ENCODE peak calls at places on chromosome 12, in five cellular contexts. C, N, M, R and Y are unnamed samples.

GRCh38 chr12:45284096-45284901 is 68.4 kb downstream of the ANO6 start:
- DNase-seq in C (no peak), N (no peak), M (no peak), R (no peak), Y (peak)

GRCh38 chr12:103494388-103494787 is 1.4 kb downstream of the C12orf42 start:
- DNase-seq in C (no peak), N (no peak), M (no peak), R (no peak), Y (no peak)

GRCh38 chr12:84807249-84807648 is 105.3 kb downstream of the SLC6A15 start:
- DNase-seq in C (no peak), N (no peak), M (no peak), R (no peak), Y (no peak)

GRCh38 chr12:56286044-56286830 is 13.9 kb downstream of the CS start:
- DNase-seq in C (no peak), N (no peak), M (no peak), R (no peak), Y (no peak)

GRCh38 chr12:121697093-121697698 is 15.4 kb upstream of the TMEM120B start:
- DNase-seq in C (no peak), N (peak), M (no peak), R (no peak), Y (peak)

GRCh38 chr12:128626808-128627320 is 196.9 kb downstream of the SLC15A4 start:
- DNase-seq in C (no peak), N (no peak), M (no peak), R (no peak), Y (no peak)

GRCh38 chr12:113727651-113728061 is 238.5 kb downstream of the RBM19 start:
- DNase-seq in C (no peak), N (no peak), M (no peak), R (no peak), Y (peak)

GRCh38 chr12:77734489-77734888 is 96.2 kb upstream of the NAV3 start:
- DNase-seq in C (no peak), N (no peak), M (no peak), R (no peak), Y (no peak)

GRCh38 chr12:30357712-30358111 is 338.0 kb downstream of the IPO8 start:
- DNase-seq in C (no peak), N (no peak), M (no peak), R (no peak), Y (no peak)

GRCh38 chr12:114981036-114981435 is 297.1 kb upstream of the TBX3 start:
- DNase-seq in C (no peak), N (no peak), M (no peak), R (no peak), Y (no peak)

GRCh38 chr12:38903596-38903995 is 1.8 kb downstream of the CPNE8 start:
- DNase-seq in C (no peak), N (no peak), M (no peak), R (no peak), Y (no peak)

GRCh38 chr12:38892976-38893375 is 12.4 kb downstream of the CPNE8 start:
- DNase-seq in C (no peak), N (no peak), M (no peak), R (no peak), Y (no peak)

GRCh38 chr12:38892090-38892786 is 13.2 kb downstream of the CPNE8 start:
- DNase-seq in C (no peak), N (no peak), M (no peak), R (no peak), Y (peak)

GRCh38 chr12:38895446-38895845 is 9.9 kb downstream of the CPNE8 start:
- DNase-seq in C (no peak), N (no peak), M (no peak), R (no peak), Y (no peak)

DNA sequence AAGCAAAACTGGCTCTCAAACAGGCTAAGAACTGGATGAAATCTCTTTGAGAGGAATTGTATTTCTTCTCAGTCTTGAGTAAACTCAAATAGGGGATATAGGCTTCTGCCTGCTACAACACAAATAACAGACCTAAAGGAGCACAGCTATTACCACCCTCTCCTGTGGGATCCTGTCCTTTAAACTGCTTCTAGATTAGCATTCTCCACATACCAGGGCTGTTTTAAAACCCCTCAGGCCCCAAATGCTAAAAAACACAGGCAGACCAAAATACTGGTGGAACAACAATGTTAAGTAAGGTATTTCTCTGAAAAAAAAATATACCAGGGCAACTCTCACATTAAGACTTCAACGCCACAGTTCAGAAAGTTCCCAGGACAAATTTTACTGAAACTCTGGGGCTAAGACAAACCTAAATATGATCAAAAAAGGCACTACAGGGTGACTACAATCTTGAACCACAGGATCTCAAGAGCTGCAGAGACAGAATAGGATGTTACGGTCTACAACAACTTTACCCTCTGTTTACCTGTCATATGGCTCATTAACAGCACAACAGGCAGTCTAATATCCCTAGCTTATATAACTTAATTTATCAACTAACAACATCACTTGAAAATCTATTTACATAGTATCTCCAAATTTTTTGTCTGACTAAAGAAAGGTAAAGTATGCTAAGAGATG is 7.2 kb downstream of the CPNE8 start:
- DNase-seq in C (no peak), N (no peak), M (no peak), R (peak), Y (no peak)
- TF ChIP-seq SUZ12 in C (no peak), N (no peak), M (no peak), R (no peak), Y (no peak)

GRCh38 chr12:67593041-67593870 is 55.3 kb upstream of the DYRK2 start:
- DNase-seq in C (no peak), N (no peak), M (no peak), R (no peak), Y (no peak)
- TF ChIP-seq SUZ12 in C (no peak), N (no peak), M (no peak), R (no peak), Y (no peak)

GRCh38 chr12:15601210-15601800 is 187.9 kb downstream of the EPS8 start:
- DNase-seq in C (no peak), N (no peak), M (no peak), R (no peak), Y (no peak)
- TF ChIP-seq SUZ12 in C (no peak), N (no peak), M (no peak), R (no peak), Y (no peak)

GRCh38 chr12:67939611-67940010 is 49.6 kb upstream of the IFNG-AS1 start:
- DNase-seq in C (no peak), N (no peak), M (no peak), R (no peak), Y (no peak)

GRCh38 chr12:67942704-67943103 is 46.5 kb upstream of the IFNG-AS1 start:
- DNase-seq in C (no peak), N (no peak), M (no peak), R (no peak), Y (no peak)

GRCh38 chr12:67937822-67938221 is 51.4 kb upstream of the IFNG-AS1 start:
- DNase-seq in C (no peak), N (no peak), M (no peak), R (no peak), Y (no peak)

GRCh38 chr12:67943295-67943892 is 45.9 kb upstream of the IFNG-AS1 start:
- DNase-seq in C (peak), N (peak), M (peak), R (peak), Y (peak)

DNA sequence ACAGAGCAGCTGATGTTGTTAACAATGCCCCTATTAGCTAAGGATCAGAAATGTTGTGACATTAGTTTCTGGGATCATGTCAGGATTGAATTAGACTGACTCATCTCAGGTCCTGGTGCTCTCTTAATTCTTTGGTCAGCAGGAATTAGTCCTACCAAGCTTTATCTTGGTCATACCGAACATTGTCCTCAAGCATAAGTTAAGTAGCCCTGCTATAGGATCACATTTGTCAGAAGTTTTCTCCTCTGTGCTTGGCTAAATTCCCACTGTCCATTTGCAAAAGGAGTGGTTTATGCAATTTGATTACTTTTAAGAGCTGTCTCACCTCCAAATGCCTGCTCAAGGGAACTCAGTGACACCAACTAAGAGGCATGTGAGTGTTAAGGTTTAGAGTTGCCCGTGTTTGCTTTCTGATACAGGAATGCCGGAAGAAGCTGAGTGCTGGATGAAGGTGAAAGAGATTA is 48.4 kb upstream of the IFNG-AS1 start:
- DNase-seq in C (no peak), N (no peak), M (no peak), R (no peak), Y (peak)
- TF ChIP-seq SUZ12 in C (no peak), N (no peak), M (no peak), R (no peak), Y (no peak)